ENCODE peak calls at places on chromosomes 4 and X, in six cellular contexts. O is choroid plexus epithelial cell, T is heart left ventricle, J is IMR-90, M is tibial artery, D is NCI-H82. G is an unnamed sample.

GRCh38 chr4:1976416-1977352 is 32.1 kb downstream of the NELFA start:
- DNase-seq in O (no peak), T (no peak), J (no peak), M (no peak), D (no peak), G (peak; percentile 31)

GRCh38 chrX:74232859-74233258 is 71.1 kb upstream of the ZCCHC13 start:
- DNase-seq in O (peak; percentile 67), T (no peak), J (peak; percentile 23), M (no peak), D (no peak), G (no peak)

GRCh38 chr4:165383757-165384156 is 4.9 kb downstream of the CPE start:
- DNase-seq in O (peak; percentile 45), T (no peak), J (no peak), M (no peak), D (peak; percentile 46), G (no peak)

GRCh38 chr4:623914-624626 is 1.3 kb upstream of the PDE6B start:
- DNase-seq in O (no peak), T (no peak), J (no peak), M (no peak), D (no peak), G (peak; percentile 25)

GRCh38 chrX:70087857-70088256 is 25.6 kb downstream of the OTUD6A start:
- DNase-seq in O (peak; percentile 34), T (no peak), J (peak; percentile 40), M (no peak), D (peak; percentile 90), G (no peak)

GRCh38 chrX:71954458-71954857 is 43.8 kb downstream of the NHSL2 start:
- DNase-seq in O (no peak), T (no peak), J (no peak), M (no peak), D (no peak), G (no peak)

GRCh38 chrX:135973025-135973547 is 702 bp downstream of the MMGT1 start:
- DNase-seq in O (peak; percentile 30), T (no peak), J (peak; percentile 13), M (peak; percentile 22), D (peak; percentile 46), G (peak; percentile 13)

GRCh38 chr4:5888222-5888701 is 4.6 kb downstream of the CRMP1 start:
- DNase-seq in O (no peak), T (peak; percentile 24), J (no peak), M (no peak), D (peak; percentile 89), G (peak; percentile 82)

GRCh38 chrX:130174051-130174704 is 2.4 kb downstream of the RAB33A start:
- DNase-seq in O (peak; percentile 55), T (peak; percentile 22), J (peak; percentile 81), M (peak; percentile 66), D (no peak), G (no peak)

GRCh38 chr4:140099993-140100392 is 54.0 kb downstream of the MAML3 start:
- DNase-seq in O (no peak), T (peak; percentile 49), J (peak; percentile 28), M (peak; percentile 60), D (peak; percentile 49), G (peak; percentile 74)

GRCh38 chr4:121256887-121257426 is 92.8 kb upstream of the TNIP3 start:
- DNase-seq in O (peak; percentile 55), T (no peak), J (no peak), M (no peak), D (no peak), G (no peak)

GRCh38 chrX:27987862-27988646 is 6.8 kb upstream of the DCAF8L1 start:
- DNase-seq in O (no peak), T (no peak), J (no peak), M (no peak), D (no peak), G (no peak)

GRCh38 chr4:183171484-183172267 is 72.6 kb downstream of the WWC2 start:
- DNase-seq in O (no peak), T (no peak), J (peak; percentile 25), M (no peak), D (no peak), G (no peak)

GRCh38 chr4:129362685-129363274 is 266.8 kb downstream of the C4orf33 start:
- DNase-seq in O (peak; percentile 88), T (peak; percentile 46), J (peak; percentile 60), M (peak; percentile 46), D (peak; percentile 82), G (peak; percentile 75)

GRCh38 chrX:15468036-15468435 is 25.1 kb downstream of the PIR start:
- DNase-seq in O (peak; percentile 68), T (peak; percentile 15), J (peak; percentile 67), M (peak; percentile 22), D (peak; percentile 69), G (peak; percentile 45)

GRCh38 chrX:29870608-29871007 is 344.8 kb upstream of the MAGEB2 start:
- DNase-seq in O (no peak), T (no peak), J (no peak), M (no peak), D (no peak), G (no peak)

GRCh38 chr4:37383579-37384229 is 139.2 kb downstream of the NWD2 start:
- DNase-seq in O (peak; percentile 40), T (no peak), J (peak; percentile 5), M (no peak), D (peak; percentile 60), G (peak; percentile 50)

GRCh38 chr4:25065451-25065850 is 34.7 kb upstream of the LGI2 start:
- DNase-seq in O (no peak), T (no peak), J (no peak), M (no peak), D (no peak), G (no peak)

GRCh38 chr4:126268106-126268505 is 953.4 kb downstream of the FAT4 start:
- DNase-seq in O (peak; percentile 75), T (no peak), J (peak; percentile 73), M (no peak), D (no peak), G (no peak)

GRCh38 chr4:128658214-128658621 is 151.3 kb upstream of the JADE1 start:
- DNase-seq in O (peak; percentile 25), T (no peak), J (no peak), M (no peak), D (no peak), G (no peak)

GRCh38 chrX:19560611-19561010 is 45.3 kb upstream of the MAP3K15 start:
- DNase-seq in O (no peak), T (no peak), J (peak; percentile 8), M (no peak), D (no peak), G (no peak)

GRCh38 chr4:48173055-48173991 is 39.3 kb upstream of the TXK start:
- DNase-seq in O (peak; percentile 78), T (no peak), J (peak; percentile 90), M (no peak), D (peak; percentile 1), G (no peak)

GRCh38 chr4:117137143-117137542 is 51.8 kb upstream of the TRAM1L1 start:
- DNase-seq in O (peak; percentile 74), T (no peak), J (peak; percentile 97), M (no peak), D (no peak), G (no peak)

GRCh38 chr4:52714597-52715254 is 36.5 kb downstream of the ERVMER34-1 start:
- DNase-seq in O (peak; percentile 27), T (no peak), J (no peak), M (no peak), D (no peak), G (no peak)

GRCh38 chr4:162162672-162163071 is 1.1 kb downstream of the FSTL5 start:
- DNase-seq in O (no peak), T (no peak), J (no peak), M (no peak), D (peak; percentile 30), G (no peak)

GRCh38 chr4:174037049-174037448 is 246.4 kb downstream of the FBXO8 start:
- DNase-seq in O (no peak), T (no peak), J (no peak), M (no peak), D (no peak), G (no peak)

GRCh38 chrX:115344885-115345653 is 55.6 kb downstream of the LUZP4 start:
- DNase-seq in O (peak; percentile 98), T (peak; percentile 80), J (peak; percentile 95), M (peak; percentile 87), D (peak; percentile 92), G (no peak)

G was measured in D341Med.